ENCODE peak calls at places on chromosomes 1 and 21, in seven cellular contexts. P, Z, M, Y, U, N and W are unnamed samples.

GRCh38 chr21:31577280-31577679 is 82.2 kb upstream of the SOD1 start:
- DNase-seq in P (no peak), Z (no peak), M (no peak), Y (no peak), U (no peak), N (no peak), W (no peak)

GRCh38 chr21:37914211-37914900 is 1.9 kb downstream of the KCNJ6 start:
- DNase-seq in P (no peak), Z (peak), M (peak), Y (no peak), U (peak), N (peak), W (no peak)

GRCh38 chr1:44044071-44044801 is 13.0 kb upstream of the SLC6A9 start:
- DNase-seq in P (no peak), Z (no peak), M (no peak), Y (no peak), U (no peak), N (peak), W (no peak)

GRCh38 chr1:115134850-115135484 is 45.7 kb upstream of the TSPAN2 start:
- DNase-seq in P (peak), Z (no peak), M (no peak), Y (peak), U (no peak), N (peak), W (no peak)

GRCh38 chr1:168368131-168368530 is 87.5 kb downstream of the TBX19 start:
- DNase-seq in P (no peak), Z (no peak), M (no peak), Y (no peak), U (no peak), N (no peak), W (no peak)

GRCh38 chr1:205976708-205977107 is 26.5 kb downstream of the RAB7B start:
- DNase-seq in P (no peak), Z (peak), M (no peak), Y (no peak), U (no peak), N (peak), W (no peak)

GRCh38 chr1:15056515-15057285 is 96.8 kb upstream of the TMEM51 start:
- DNase-seq in P (peak), Z (no peak), M (no peak), Y (no peak), U (no peak), N (peak), W (no peak)

GRCh38 chr1:109361649-109362048 is 36.1 kb downstream of the SORT1 start:
- DNase-seq in P (no peak), Z (no peak), M (no peak), Y (no peak), U (no peak), N (peak), W (no peak)

GRCh38 chr1:169103443-169103842 is 3.0 kb upstream of the ATP1B1 start:
- DNase-seq in P (no peak), Z (no peak), M (no peak), Y (no peak), U (no peak), N (no peak), W (no peak)

GRCh38 chr1:201480231-201481003 is 11.4 kb upstream of the PHLDA3 start:
- DNase-seq in P (no peak), Z (peak), M (no peak), Y (no peak), U (peak), N (peak), W (peak)

GRCh38 chr1:64171797-64172281 is 31.6 kb upstream of the UBE2U start:
- DNase-seq in P (no peak), Z (no peak), M (no peak), Y (peak), U (peak), N (peak), W (no peak)

GRCh38 chr1:2465371-2466269 is 10.5 kb upstream of the PLCH2 start:
- DNase-seq in P (no peak), Z (no peak), M (no peak), Y (no peak), U (no peak), N (no peak), W (no peak)

GRCh38 chr1:33974147-33974546 is 110.3 kb downstream of the HMGB4 start:
- DNase-seq in P (no peak), Z (no peak), M (no peak), Y (no peak), U (no peak), N (no peak), W (no peak)

GRCh38 chr21:16304700-16305099 is 574.9 kb downstream of the USP25 start:
- DNase-seq in P (no peak), Z (no peak), M (no peak), Y (no peak), U (no peak), N (no peak), W (no peak)